ENCODE peak calls at places on chromosomes 16 and 17, in nine cellular contexts. One of them, this sample, is unnamed.

GRCh38 chr17:29828676-29829291 is 101.2 kb downstream of the SSH2 start:
- DNase-seq in adrenal gland: no peak
- DNase-seq in Peyer's patch: no peak
- DNase-seq in uterus: no peak
- DNase-seq in cardiac muscle cell: no peak
- DNase-seq in ovary: no peak
- DNase-seq in heart right ventricle: no peak
- DNase-seq in neural progenitor cell: no peak
- DNase-seq in heart left ventricle: no peak
- DNase-seq in this sample: no peak

GRCh38 chr16:24996301-24996700 is 18.9 kb downstream of the ARHGAP17 start:
- DNase-seq in adrenal gland: no peak
- DNase-seq in Peyer's patch: no peak
- DNase-seq in uterus: no peak
- DNase-seq in cardiac muscle cell: peak; percentile 52
- DNase-seq in ovary: no peak
- DNase-seq in heart right ventricle: no peak
- DNase-seq in neural progenitor cell: no peak
- DNase-seq in heart left ventricle: no peak
- DNase-seq in this sample: no peak

GRCh38 chr17:16438557-16439302 is 23.4 kb downstream of the TRPV2 start:
- DNase-seq in adrenal gland: peak; percentile 97
- DNase-seq in Peyer's patch: peak; percentile 97
- DNase-seq in uterus: peak; percentile 97
- DNase-seq in cardiac muscle cell: peak; percentile 100
- DNase-seq in ovary: peak; percentile 95
- DNase-seq in heart right ventricle: peak; percentile 91
- DNase-seq in neural progenitor cell: peak; percentile 99
- DNase-seq in heart left ventricle: peak; percentile 96
- DNase-seq in this sample: peak; percentile 99

GRCh38 chr16:715448-716249 is 731 bp downstream of the METRN start:
- DNase-seq in adrenal gland: peak; percentile 29
- DNase-seq in Peyer's patch: peak; percentile 55
- DNase-seq in uterus: no peak
- DNase-seq in cardiac muscle cell: no peak
- DNase-seq in ovary: no peak
- DNase-seq in heart right ventricle: no peak
- DNase-seq in neural progenitor cell: peak; percentile 83
- DNase-seq in heart left ventricle: no peak
- DNase-seq in this sample: peak; percentile 45

GRCh38 chr16:85462405-85463227 is 150.5 kb upstream of the GSE1 start:
- DNase-seq in adrenal gland: peak; percentile 54
- DNase-seq in Peyer's patch: no peak
- DNase-seq in uterus: peak; percentile 58
- DNase-seq in cardiac muscle cell: peak; percentile 32
- DNase-seq in ovary: peak; percentile 65
- DNase-seq in heart right ventricle: peak; percentile 71
- DNase-seq in neural progenitor cell: peak; percentile 54
- DNase-seq in heart left ventricle: peak; percentile 55
- DNase-seq in this sample: no peak

GRCh38 chr16:17334096-17334495 is 136.7 kb downstream of the XYLT1 start:
- DNase-seq in adrenal gland: peak; percentile 65
- DNase-seq in Peyer's patch: no peak
- DNase-seq in uterus: no peak
- DNase-seq in cardiac muscle cell: no peak
- DNase-seq in ovary: no peak
- DNase-seq in heart right ventricle: no peak
- DNase-seq in neural progenitor cell: no peak
- DNase-seq in heart left ventricle: no peak
- DNase-seq in this sample: no peak

GRCh38 chr17:38687291-38687690 is 12.5 kb upstream of the EPOP start:
- DNase-seq in adrenal gland: no peak
- DNase-seq in Peyer's patch: no peak
- DNase-seq in uterus: no peak
- DNase-seq in cardiac muscle cell: peak; percentile 53
- DNase-seq in ovary: no peak
- DNase-seq in heart right ventricle: no peak
- DNase-seq in neural progenitor cell: no peak
- DNase-seq in heart left ventricle: no peak
- DNase-seq in this sample: no peak

GRCh38 chr16:22055881-22056280 is 36.5 kb upstream of the VWA3A start:
- DNase-seq in adrenal gland: no peak
- DNase-seq in Peyer's patch: no peak
- DNase-seq in uterus: no peak
- DNase-seq in cardiac muscle cell: no peak
- DNase-seq in ovary: no peak
- DNase-seq in heart right ventricle: no peak
- DNase-seq in neural progenitor cell: peak; percentile 59
- DNase-seq in heart left ventricle: no peak
- DNase-seq in this sample: no peak

GRCh38 chr16:86925067-86925791 is 346.9 kb downstream of the FOXL1 start:
- DNase-seq in adrenal gland: no peak
- DNase-seq in Peyer's patch: peak; percentile 56
- DNase-seq in uterus: no peak
- DNase-seq in cardiac muscle cell: peak; percentile 84
- DNase-seq in ovary: no peak
- DNase-seq in heart right ventricle: no peak
- DNase-seq in neural progenitor cell: no peak
- DNase-seq in heart left ventricle: no peak
- DNase-seq in this sample: no peak

GRCh38 chr16:30896203-30896889 is at the start of gene CTF1:
- DNase-seq in adrenal gland: peak; percentile 77
- DNase-seq in Peyer's patch: peak; percentile 73
- DNase-seq in uterus: peak; percentile 90
- DNase-seq in cardiac muscle cell: peak; percentile 88
- DNase-seq in ovary: peak; percentile 90
- DNase-seq in heart right ventricle: peak; percentile 79
- DNase-seq in neural progenitor cell: peak; percentile 92
- DNase-seq in heart left ventricle: peak; percentile 85
- DNase-seq in this sample: peak; percentile 75

DNA sequence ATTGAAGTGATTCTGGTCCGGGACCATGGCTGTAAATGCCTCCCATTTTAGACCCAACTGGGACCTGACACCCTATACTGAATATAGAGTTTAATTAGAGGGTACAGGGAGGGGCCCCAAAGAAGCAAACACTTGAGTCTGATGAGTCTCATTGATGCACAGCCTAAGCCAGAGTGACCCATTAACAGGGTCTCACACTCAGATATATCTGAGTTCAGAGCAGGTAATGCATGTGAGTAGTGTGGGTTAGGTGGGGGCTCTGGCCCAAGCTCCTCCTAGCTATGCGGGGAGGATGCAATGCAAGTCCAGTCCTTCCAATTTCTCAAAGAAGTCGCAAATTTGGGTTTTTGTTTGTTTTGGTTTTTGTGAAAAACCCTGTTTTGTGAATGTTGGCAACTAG is 17.1 kb upstream of the MARCHF10 start:
- DNase-seq in adrenal gland: no peak
- DNase-seq in Peyer's patch: no peak
- DNase-seq in uterus: no peak
- DNase-seq in cardiac muscle cell: no peak
- DNase-seq in ovary: no peak
- DNase-seq in heart right ventricle: no peak
- DNase-seq in neural progenitor cell: no peak
- DNase-seq in heart left ventricle: no peak
- DNase-seq in this sample: no peak
- H3K27ac ChIP-seq in adrenal gland: no peak overlapping the region
- H3K27ac ChIP-seq in Peyer's patch: no peak overlapping the region
- H3K27ac ChIP-seq in uterus: no peak overlapping the region
- H3K27ac ChIP-seq in cardiac muscle cell: no peak overlapping the region
- H3K27ac ChIP-seq in ovary: no peak overlapping the region
- H3K27ac ChIP-seq in heart right ventricle: no peak overlapping the region
- H3K27ac ChIP-seq in neural progenitor cell: peak overlapping the region; percentile 45
- H3K27ac ChIP-seq in heart left ventricle: no peak overlapping the region
- H3K27ac ChIP-seq in this sample: peak overlapping the region; percentile 94

GRCh38 chr16:88407042-88407420 is 24.3 kb downstream of the ZNF469 start:
- DNase-seq in adrenal gland: no peak
- DNase-seq in Peyer's patch: no peak
- DNase-seq in uterus: no peak
- DNase-seq in cardiac muscle cell: no peak
- DNase-seq in ovary: no peak
- DNase-seq in heart right ventricle: no peak
- DNase-seq in neural progenitor cell: no peak
- DNase-seq in heart left ventricle: no peak
- DNase-seq in this sample: no peak
- TF ChIP-seq CTCF in adrenal gland: no peak
- TF ChIP-seq CTCF in Peyer's patch: no peak
- TF ChIP-seq CTCF in uterus: no peak
- TF ChIP-seq CTCF in cardiac muscle cell: peak; percentile 0
- TF ChIP-seq CTCF in ovary: no peak
- TF ChIP-seq CTCF in heart right ventricle: no peak
- TF ChIP-seq CTCF in neural progenitor cell: no peak
- TF ChIP-seq CTCF in heart left ventricle: no peak
- TF ChIP-seq CTCF in this sample: no peak

GRCh38 chr17:77375108-77375507 is 234.3 kb downstream of the SEC14L1 start:
- DNase-seq in adrenal gland: no peak
- DNase-seq in Peyer's patch: no peak
- DNase-seq in uterus: no peak
- DNase-seq in cardiac muscle cell: no peak
- DNase-seq in ovary: no peak
- DNase-seq in heart right ventricle: no peak
- DNase-seq in neural progenitor cell: peak; percentile 35
- DNase-seq in heart left ventricle: no peak
- DNase-seq in this sample: no peak
- H3K4me1 ChIP-seq in adrenal gland: peaks cover 61% of the 10 kb centered on the region
- H3K4me1 ChIP-seq in Peyer's patch: peaks cover 34% of the 10 kb centered on the region
- H3K4me1 ChIP-seq in uterus: peaks cover 5% of the 10 kb centered on the region
- H3K4me1 ChIP-seq in cardiac muscle cell: peaks cover 45% of the 10 kb centered on the region
- H3K4me1 ChIP-seq in ovary: peaks cover 60% of the 10 kb centered on the region
- H3K4me1 ChIP-seq in heart right ventricle: peaks cover 84% of the 10 kb centered on the region
- H3K4me1 ChIP-seq in neural progenitor cell: peaks cover 60% of the 10 kb centered on the region
- H3K4me1 ChIP-seq in heart left ventricle: peaks cover 85% of the 10 kb centered on the region
- H3K4me1 ChIP-seq in this sample: no peaks in the 10 kb centered on the region

DNA sequence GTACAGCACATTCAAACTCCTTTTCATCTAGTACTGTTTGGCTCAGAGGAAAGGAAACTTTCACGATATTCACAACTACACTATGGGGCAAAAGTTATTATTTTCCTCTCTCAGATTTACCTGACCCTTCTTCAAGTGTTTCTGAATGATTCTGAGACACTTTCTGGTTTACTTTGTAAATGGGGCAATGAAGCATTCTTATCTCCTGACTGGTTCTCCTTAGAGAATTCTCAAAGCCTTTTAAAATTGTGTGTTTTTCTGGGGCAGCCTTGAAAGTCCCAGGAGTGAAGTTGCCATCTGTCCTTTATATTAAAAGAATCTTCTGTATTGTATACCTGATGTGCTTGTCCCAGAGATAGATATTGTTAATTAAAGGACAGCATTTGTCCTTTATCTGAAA is 264.9 kb downstream of the FTO start:
- DNase-seq in adrenal gland: no peak
- DNase-seq in Peyer's patch: no peak
- DNase-seq in uterus: no peak
- DNase-seq in cardiac muscle cell: no peak
- DNase-seq in ovary: no peak
- DNase-seq in heart right ventricle: no peak
- DNase-seq in neural progenitor cell: no peak
- DNase-seq in heart left ventricle: no peak
- DNase-seq in this sample: no peak
- H3K27ac ChIP-seq in adrenal gland: no peak overlapping the region
- H3K27ac ChIP-seq in Peyer's patch: no peak overlapping the region
- H3K27ac ChIP-seq in uterus: no peak overlapping the region
- H3K27ac ChIP-seq in cardiac muscle cell: no peak overlapping the region
- H3K27ac ChIP-seq in ovary: no peak overlapping the region
- H3K27ac ChIP-seq in heart right ventricle: peak overlapping the region; percentile 29
- H3K27ac ChIP-seq in neural progenitor cell: no peak overlapping the region
- H3K27ac ChIP-seq in heart left ventricle: no peak overlapping the region
- H3K27ac ChIP-seq in this sample: no peak overlapping the region